ENCODE peak calls at places on chromosomes 6 and 20, in nine cellular contexts. One of them, this sample, is unnamed.

GRCh38 chr6:109013551-109014101 is 81.0 kb downstream of the SESN1 start:
- DNase-seq in esophagus squamous epithelium: no peak
- DNase-seq in heart left ventricle: no peak
- DNase-seq in cardiac muscle cell: no peak
- DNase-seq in HepG2: no peak
- DNase-seq in lower lobe of right lung: no peak
- DNase-seq in Peyer's patch: no peak
- DNase-seq in mesothelial cell of epicardium: no peak
- DNase-seq in GM23338: no peak
- DNase-seq in this sample: no peak

GRCh38 chr20:1508576-1508975 is 17.4 kb upstream of the SIRPB2 start:
- DNase-seq in esophagus squamous epithelium: no peak
- DNase-seq in heart left ventricle: no peak
- DNase-seq in cardiac muscle cell: no peak
- DNase-seq in HepG2: no peak
- DNase-seq in lower lobe of right lung: no peak
- DNase-seq in Peyer's patch: no peak
- DNase-seq in mesothelial cell of epicardium: no peak
- DNase-seq in GM23338: no peak
- DNase-seq in this sample: no peak

GRCh38 chr6:143286280-143286795 is 164.2 kb downstream of the ADAT2 start:
- DNase-seq in esophagus squamous epithelium: no peak
- DNase-seq in heart left ventricle: no peak
- DNase-seq in cardiac muscle cell: peak; percentile 43
- DNase-seq in HepG2: no peak
- DNase-seq in lower lobe of right lung: no peak
- DNase-seq in Peyer's patch: no peak
- DNase-seq in mesothelial cell of epicardium: no peak
- DNase-seq in GM23338: no peak
- DNase-seq in this sample: no peak

GRCh38 chr20:25389858-25390537 is 637 bp downstream of the ABHD12 start:
- DNase-seq in esophagus squamous epithelium: no peak
- DNase-seq in heart left ventricle: peak; percentile 37
- DNase-seq in cardiac muscle cell: peak; percentile 17
- DNase-seq in HepG2: no peak
- DNase-seq in lower lobe of right lung: peak; percentile 63
- DNase-seq in Peyer's patch: peak; percentile 64
- DNase-seq in mesothelial cell of epicardium: peak; percentile 25
- DNase-seq in GM23338: peak; percentile 61
- DNase-seq in this sample: no peak

GRCh38 chr6:169905041-169905807 is 153.8 kb downstream of the ERMARD start:
- DNase-seq in esophagus squamous epithelium: no peak
- DNase-seq in heart left ventricle: no peak
- DNase-seq in cardiac muscle cell: peak; percentile 95
- DNase-seq in HepG2: no peak
- DNase-seq in lower lobe of right lung: no peak
- DNase-seq in Peyer's patch: no peak
- DNase-seq in mesothelial cell of epicardium: no peak
- DNase-seq in GM23338: no peak
- DNase-seq in this sample: no peak

GRCh38 chr6:43678341-43678740 is 9.2 kb downstream of the MRPS18A start:
- DNase-seq in esophagus squamous epithelium: no peak
- DNase-seq in heart left ventricle: no peak
- DNase-seq in cardiac muscle cell: no peak
- DNase-seq in HepG2: no peak
- DNase-seq in lower lobe of right lung: no peak
- DNase-seq in Peyer's patch: no peak
- DNase-seq in mesothelial cell of epicardium: no peak
- DNase-seq in GM23338: no peak
- DNase-seq in this sample: no peak

GRCh38 chr6:109690373-109690739 is 646 bp downstream of the AK9 start:
- DNase-seq in esophagus squamous epithelium: peak; percentile 9
- DNase-seq in heart left ventricle: peak; percentile 52
- DNase-seq in cardiac muscle cell: no peak
- DNase-seq in HepG2: peak; percentile 15
- DNase-seq in lower lobe of right lung: peak; percentile 84
- DNase-seq in Peyer's patch: peak; percentile 84
- DNase-seq in mesothelial cell of epicardium: no peak
- DNase-seq in GM23338: peak; percentile 96
- DNase-seq in this sample: no peak

GRCh38 chr6:12791371-12791770 is 74.8 kb downstream of the PHACTR1 start:
- DNase-seq in esophagus squamous epithelium: no peak
- DNase-seq in heart left ventricle: no peak
- DNase-seq in cardiac muscle cell: no peak
- DNase-seq in HepG2: no peak
- DNase-seq in lower lobe of right lung: no peak
- DNase-seq in Peyer's patch: no peak
- DNase-seq in mesothelial cell of epicardium: no peak
- DNase-seq in GM23338: no peak
- DNase-seq in this sample: no peak

GRCh38 chr6:99613398-99613704 is 6.7 kb downstream of the PRDM13 start:
- DNase-seq in esophagus squamous epithelium: no peak
- DNase-seq in heart left ventricle: no peak
- DNase-seq in cardiac muscle cell: peak; percentile 50
- DNase-seq in HepG2: no peak
- DNase-seq in lower lobe of right lung: peak; percentile 54
- DNase-seq in Peyer's patch: peak; percentile 60
- DNase-seq in mesothelial cell of epicardium: no peak
- DNase-seq in GM23338: peak; percentile 81
- DNase-seq in this sample: no peak

GRCh38 chr20:52595492-52595891 is 376.7 kb upstream of the TSHZ2 start:
- DNase-seq in esophagus squamous epithelium: no peak
- DNase-seq in heart left ventricle: no peak
- DNase-seq in cardiac muscle cell: no peak
- DNase-seq in HepG2: no peak
- DNase-seq in lower lobe of right lung: no peak
- DNase-seq in Peyer's patch: no peak
- DNase-seq in mesothelial cell of epicardium: no peak
- DNase-seq in GM23338: no peak
- DNase-seq in this sample: no peak

GRCh38 chr6:130296854-130297253 is 69.0 kb upstream of the TMEM200A start:
- DNase-seq in esophagus squamous epithelium: no peak
- DNase-seq in heart left ventricle: no peak
- DNase-seq in cardiac muscle cell: no peak
- DNase-seq in HepG2: peak; percentile 15
- DNase-seq in lower lobe of right lung: no peak
- DNase-seq in Peyer's patch: no peak
- DNase-seq in mesothelial cell of epicardium: no peak
- DNase-seq in GM23338: peak; percentile 41
- DNase-seq in this sample: no peak

GRCh38 chr6:130288065-130288464 is 65.3 kb upstream of the SAMD3 start:
- DNase-seq in esophagus squamous epithelium: no peak
- DNase-seq in heart left ventricle: no peak
- DNase-seq in cardiac muscle cell: no peak
- DNase-seq in HepG2: no peak
- DNase-seq in lower lobe of right lung: no peak
- DNase-seq in Peyer's patch: no peak
- DNase-seq in mesothelial cell of epicardium: no peak
- DNase-seq in GM23338: no peak
- DNase-seq in this sample: no peak

GRCh38 chr6:130298258-130298657 is 67.6 kb upstream of the TMEM200A start:
- DNase-seq in esophagus squamous epithelium: no peak
- DNase-seq in heart left ventricle: no peak
- DNase-seq in cardiac muscle cell: no peak
- DNase-seq in HepG2: no peak
- DNase-seq in lower lobe of right lung: no peak
- DNase-seq in Peyer's patch: no peak
- DNase-seq in mesothelial cell of epicardium: no peak
- DNase-seq in GM23338: no peak
- DNase-seq in this sample: no peak

DNA sequence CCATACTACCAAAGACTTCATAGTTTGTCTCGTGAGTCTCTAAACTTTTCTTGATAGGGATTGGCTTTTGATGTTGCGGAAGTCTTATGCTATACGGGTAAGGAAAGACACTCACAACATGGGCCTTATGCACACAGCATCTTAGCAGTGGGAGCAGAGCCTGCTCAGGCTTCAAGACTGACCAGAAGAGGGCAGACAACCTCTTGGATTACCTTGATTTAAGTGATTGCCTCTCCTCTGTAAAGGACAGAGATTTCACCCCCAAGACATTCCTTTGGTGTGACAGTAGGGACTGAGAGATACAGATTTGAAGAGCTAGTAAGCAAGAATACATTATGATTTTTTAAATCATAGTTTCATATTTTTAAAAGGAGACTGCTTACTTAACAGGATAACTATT is 71.0 kb upstream of the SAMD3 start:
- DNase-seq in esophagus squamous epithelium: no peak
- DNase-seq in heart left ventricle: no peak
- DNase-seq in cardiac muscle cell: peak; percentile 65
- DNase-seq in HepG2: peak; percentile 23
- DNase-seq in lower lobe of right lung: no peak
- DNase-seq in Peyer's patch: no peak
- DNase-seq in mesothelial cell of epicardium: no peak
- DNase-seq in GM23338: peak; percentile 84
- DNase-seq in this sample: no peak
- TF ChIP-seq CTCF in esophagus squamous epithelium: peak; percentile 22
- TF ChIP-seq CTCF in heart left ventricle: peak; percentile 19
- TF ChIP-seq CTCF in cardiac muscle cell: peak; percentile 64
- TF ChIP-seq CTCF in HepG2: peak; percentile 61
- TF ChIP-seq CTCF in lower lobe of right lung: peak; percentile 32
- TF ChIP-seq CTCF in Peyer's patch: no peak
- TF ChIP-seq CTCF in mesothelial cell of epicardium: no peak
- TF ChIP-seq CTCF in GM23338: peak; percentile 74
- TF ChIP-seq CTCF in this sample: peak; percentile 78

GRCh38 chr6:158191032-158191431 is 22.9 kb downstream of the GTF2H5 start:
- DNase-seq in esophagus squamous epithelium: no peak
- DNase-seq in heart left ventricle: no peak
- DNase-seq in cardiac muscle cell: no peak
- DNase-seq in HepG2: no peak
- DNase-seq in lower lobe of right lung: no peak
- DNase-seq in Peyer's patch: no peak
- DNase-seq in mesothelial cell of epicardium: no peak
- DNase-seq in GM23338: no peak
- DNase-seq in this sample: no peak

GRCh38 chr6:158191769-158192168 is 23.6 kb downstream of the GTF2H5 start:
- DNase-seq in esophagus squamous epithelium: no peak
- DNase-seq in heart left ventricle: no peak
- DNase-seq in cardiac muscle cell: no peak
- DNase-seq in HepG2: no peak
- DNase-seq in lower lobe of right lung: no peak
- DNase-seq in Peyer's patch: no peak
- DNase-seq in mesothelial cell of epicardium: no peak
- DNase-seq in GM23338: no peak
- DNase-seq in this sample: no peak

GRCh38 chr6:158184598-158184997 is 16.4 kb downstream of the GTF2H5 start:
- DNase-seq in esophagus squamous epithelium: no peak
- DNase-seq in heart left ventricle: no peak
- DNase-seq in cardiac muscle cell: peak; percentile 57
- DNase-seq in HepG2: no peak
- DNase-seq in lower lobe of right lung: no peak
- DNase-seq in Peyer's patch: no peak
- DNase-seq in mesothelial cell of epicardium: no peak
- DNase-seq in GM23338: no peak
- DNase-seq in this sample: no peak

GRCh38 chr6:158185729-158186456 is 17.7 kb downstream of the GTF2H5 start:
- DNase-seq in esophagus squamous epithelium: no peak
- DNase-seq in heart left ventricle: no peak
- DNase-seq in cardiac muscle cell: peak; percentile 62
- DNase-seq in HepG2: no peak
- DNase-seq in lower lobe of right lung: no peak
- DNase-seq in Peyer's patch: no peak
- DNase-seq in mesothelial cell of epicardium: no peak
- DNase-seq in GM23338: no peak
- DNase-seq in this sample: no peak

DNA sequence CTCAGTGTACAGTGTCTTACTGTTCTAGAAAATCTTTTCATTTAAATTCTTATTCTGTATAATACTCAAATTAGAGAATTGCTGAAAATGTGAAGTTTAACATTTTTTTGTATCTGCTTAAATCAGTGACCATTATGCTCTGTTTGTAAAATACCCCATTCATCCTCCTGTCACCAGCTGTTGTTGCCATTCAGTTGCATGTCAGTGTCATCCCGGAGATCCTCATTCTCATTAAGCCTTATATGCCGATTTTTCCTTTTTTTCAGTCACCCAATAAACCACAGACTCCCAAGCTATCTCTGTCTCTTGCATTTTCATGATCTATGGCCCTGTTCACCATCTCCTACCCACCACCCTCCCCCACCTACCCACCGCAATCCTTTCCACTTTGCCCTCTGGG is 20.4 kb downstream of the GTF2H5 start:
- DNase-seq in esophagus squamous epithelium: no peak
- DNase-seq in heart left ventricle: no peak
- DNase-seq in cardiac muscle cell: no peak
- DNase-seq in HepG2: no peak
- DNase-seq in lower lobe of right lung: no peak
- DNase-seq in Peyer's patch: no peak
- DNase-seq in mesothelial cell of epicardium: no peak
- DNase-seq in GM23338: no peak
- DNase-seq in this sample: no peak
- TF ChIP-seq CTCF in esophagus squamous epithelium: no peak
- TF ChIP-seq CTCF in heart left ventricle: no peak
- TF ChIP-seq CTCF in cardiac muscle cell: no peak
- TF ChIP-seq CTCF in HepG2: no peak
- TF ChIP-seq CTCF in lower lobe of right lung: no peak
- TF ChIP-seq CTCF in Peyer's patch: no peak
- TF ChIP-seq CTCF in mesothelial cell of epicardium: no peak
- TF ChIP-seq CTCF in GM23338: no peak
- TF ChIP-seq CTCF in this sample: no peak

GRCh38 chr6:137702791-137703424 is 164.2 kb upstream of the TNFAIP3 start:
- DNase-seq in esophagus squamous epithelium: no peak
- DNase-seq in heart left ventricle: no peak
- DNase-seq in cardiac muscle cell: no peak
- DNase-seq in HepG2: no peak
- DNase-seq in lower lobe of right lung: no peak
- DNase-seq in Peyer's patch: no peak
- DNase-seq in mesothelial cell of epicardium: no peak
- DNase-seq in GM23338: no peak
- DNase-seq in this sample: no peak
- TF ChIP-seq CTCF in esophagus squamous epithelium: no peak
- TF ChIP-seq CTCF in heart left ventricle: peak; percentile 30
- TF ChIP-seq CTCF in cardiac muscle cell: no peak
- TF ChIP-seq CTCF in HepG2: no peak
- TF ChIP-seq CTCF in lower lobe of right lung: no peak
- TF ChIP-seq CTCF in Peyer's patch: no peak
- TF ChIP-seq CTCF in mesothelial cell of epicardium: no peak
- TF ChIP-seq CTCF in GM23338: no peak
- TF ChIP-seq CTCF in this sample: no peak

GRCh38 chr6:2854394-2854982 is 12.8 kb upstream of the SERPINB1 start:
- DNase-seq in esophagus squamous epithelium: no peak
- DNase-seq in heart left ventricle: peak; percentile 50
- DNase-seq in cardiac muscle cell: peak; percentile 71
- DNase-seq in HepG2: no peak
- DNase-seq in lower lobe of right lung: no peak
- DNase-seq in Peyer's patch: peak; percentile 40
- DNase-seq in mesothelial cell of epicardium: no peak
- DNase-seq in GM23338: no peak
- DNase-seq in this sample: no peak
- TF ChIP-seq CTCF in esophagus squamous epithelium: no peak
- TF ChIP-seq CTCF in heart left ventricle: no peak
- TF ChIP-seq CTCF in cardiac muscle cell: peak; percentile 2
- TF ChIP-seq CTCF in HepG2: no peak
- TF ChIP-seq CTCF in lower lobe of right lung: peak; percentile 4
- TF ChIP-seq CTCF in Peyer's patch: peak; percentile 21
- TF ChIP-seq CTCF in mesothelial cell of epicardium: no peak
- TF ChIP-seq CTCF in GM23338: no peak
- TF ChIP-seq CTCF in this sample: no peak